ENCODE peak calls at places on chromosomes 2 and 18, in four cellular contexts. X is fibroblast of pulmonary artery, Z is uterus, N is fibroblast of the aortic adventitia. D is an unnamed sample.

GRCh38 chr18:9708882-9709877 is 1.1 kb downstream of the RAB31 start:
- DNase-seq in Z (peak), X (peak), N (peak), D (no peak)

GRCh38 chr2:240208631-240209211 is 68.3 kb upstream of the OTOS start:
- DNase-seq in Z (peak), X (no peak), N (no peak), D (no peak)

GRCh38 chr18:50313873-50314460 is 26.5 kb upstream of the CXXC1 start:
- DNase-seq in Z (no peak), X (no peak), N (no peak), D (no peak)

GRCh38 chr18:36186461-36187137 is 698 bp upstream of the MOCOS start:
- DNase-seq in Z (no peak), N (peak), X (no peak), D (no peak)

GRCh38 chr2:46943881-46944798 is 28.5 kb upstream of the MCFD2 start:
- DNase-seq in N (no peak), Z (no peak), X (no peak), D (no peak)

GRCh38 chr2:213229814-213230213 is 54.5 kb upstream of the SPAG16 start:
- DNase-seq in Z (no peak), X (peak), N (peak), D (peak)

GRCh38 chr2:98543214-98543613 is 65.1 kb downstream of the COA5 start:
- DNase-seq in X (no peak), N (no peak), Z (no peak), D (no peak)

GRCh38 chr2:220396287-220396686 is 768.9 kb downstream of the SLC4A3 start:
- DNase-seq in N (peak), X (peak), Z (no peak), D (peak)

GRCh38 chr2:144785253-144785652 is 265.3 kb upstream of the ZEB2 start:
- DNase-seq in Z (no peak), X (no peak), N (no peak), D (no peak)

GRCh38 chr18:40293311-40293710 is 1661.7 kb upstream of the PIK3C3 start:
- DNase-seq in Z (no peak), X (peak), N (no peak), D (no peak)
- TF ChIP-seq CTCF in Z (no peak), X (peak), N (no peak), D (no peak)

DNA sequence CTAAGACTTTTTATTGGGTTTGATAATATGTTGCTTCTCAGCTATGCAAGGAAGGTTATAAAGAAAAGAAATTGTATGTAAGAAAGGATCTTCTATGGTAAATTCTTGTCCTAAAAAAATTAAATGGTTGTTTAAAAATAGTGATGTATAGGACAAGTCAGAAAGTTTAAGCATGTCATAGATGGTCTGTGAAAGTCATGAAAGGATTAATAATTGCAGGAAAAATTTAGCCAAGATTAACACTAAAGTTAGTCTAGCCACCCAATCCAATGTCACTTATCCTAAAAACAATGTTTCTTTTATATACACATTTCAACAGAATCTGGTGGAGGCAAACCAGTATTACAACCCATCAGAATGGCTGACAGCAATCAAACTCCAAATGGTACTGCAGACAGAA is 1046.7 kb upstream of the SLC39A10 start:
- DNase-seq in N (no peak), X (no peak), Z (no peak), D (no peak)
- TF ChIP-seq CTCF in N (no peak), X (no peak), Z (no peak), D (no peak)

DNA sequence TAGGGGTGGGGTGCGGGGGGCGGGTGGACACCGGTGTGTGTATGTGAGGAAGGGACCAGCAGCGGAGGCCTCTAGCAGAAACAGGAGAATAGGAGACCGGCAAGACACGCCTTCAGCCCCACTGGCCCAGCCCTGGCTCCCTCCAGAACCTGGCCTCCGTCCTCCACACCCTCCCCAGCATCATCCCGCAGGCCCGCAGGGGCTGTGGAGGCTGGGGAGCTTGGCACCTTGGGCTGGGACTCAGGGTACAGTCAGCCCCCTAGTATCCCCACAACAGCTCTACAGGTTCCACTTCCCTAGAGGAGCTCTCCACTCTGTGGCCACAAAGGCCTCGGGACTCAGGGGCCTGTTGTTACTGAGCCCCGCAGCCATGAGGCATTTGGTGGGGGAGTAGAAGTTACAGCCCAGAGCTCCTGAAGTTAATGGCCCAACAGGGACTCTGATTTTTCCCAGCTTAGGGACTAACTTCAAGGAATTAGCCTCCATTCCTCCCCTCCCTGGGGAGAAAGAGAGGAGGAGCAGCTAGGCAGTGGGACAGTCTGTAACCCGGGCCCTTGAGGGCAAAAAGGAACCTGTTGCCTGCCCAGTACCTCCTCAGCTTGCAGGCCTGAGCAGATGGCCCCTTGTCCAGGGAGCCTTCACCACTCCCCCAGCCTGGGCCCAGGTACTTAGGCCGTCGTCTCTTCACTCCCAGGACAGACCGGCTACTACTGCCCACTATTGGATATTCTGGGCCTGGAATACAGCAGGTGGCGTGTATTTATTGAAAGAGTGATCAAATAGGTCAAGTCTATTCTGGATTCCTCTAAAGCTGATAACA is 20.0 kb downstream of the SH2D6 start:
- DNase-seq in N (no peak), X (no peak), Z (no peak), D (no peak)
- TF ChIP-seq CTCF in N (no peak), X (no peak), Z (no peak), D (no peak)

DNA sequence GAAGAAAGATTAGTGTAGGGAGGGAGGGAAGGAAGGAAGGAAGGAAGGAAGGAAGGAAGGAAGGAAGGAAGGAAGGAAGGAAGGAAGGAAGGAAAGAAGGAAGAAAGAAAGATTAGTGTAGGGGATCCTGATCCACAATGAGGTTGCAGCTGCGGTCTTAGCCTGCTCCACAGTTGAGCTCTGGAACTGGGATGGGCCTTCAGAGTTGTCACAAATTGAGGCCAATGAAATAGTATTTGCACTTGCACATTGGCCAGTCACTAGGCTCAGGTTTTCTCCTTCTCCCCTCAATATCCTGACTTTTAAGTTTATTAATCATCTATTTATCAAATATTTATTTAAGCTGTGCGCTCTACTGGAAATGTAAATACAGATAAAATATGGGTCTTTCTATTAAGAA is 34.3 kb downstream of the DOK6 start:
- DNase-seq in X (no peak), Z (no peak), N (no peak), D (no peak)
- TF ChIP-seq CTCF in X (no peak), Z (no peak), N (no peak), D (no peak)

GRCh38 chr2:172462393-172463381 is 35.3 kb downstream of the ITGA6 start:
- DNase-seq in N (no peak), X (no peak), Z (no peak), D (no peak)
- TF ChIP-seq CTCF in N (no peak), X (no peak), Z (no peak), D (no peak)

DNA sequence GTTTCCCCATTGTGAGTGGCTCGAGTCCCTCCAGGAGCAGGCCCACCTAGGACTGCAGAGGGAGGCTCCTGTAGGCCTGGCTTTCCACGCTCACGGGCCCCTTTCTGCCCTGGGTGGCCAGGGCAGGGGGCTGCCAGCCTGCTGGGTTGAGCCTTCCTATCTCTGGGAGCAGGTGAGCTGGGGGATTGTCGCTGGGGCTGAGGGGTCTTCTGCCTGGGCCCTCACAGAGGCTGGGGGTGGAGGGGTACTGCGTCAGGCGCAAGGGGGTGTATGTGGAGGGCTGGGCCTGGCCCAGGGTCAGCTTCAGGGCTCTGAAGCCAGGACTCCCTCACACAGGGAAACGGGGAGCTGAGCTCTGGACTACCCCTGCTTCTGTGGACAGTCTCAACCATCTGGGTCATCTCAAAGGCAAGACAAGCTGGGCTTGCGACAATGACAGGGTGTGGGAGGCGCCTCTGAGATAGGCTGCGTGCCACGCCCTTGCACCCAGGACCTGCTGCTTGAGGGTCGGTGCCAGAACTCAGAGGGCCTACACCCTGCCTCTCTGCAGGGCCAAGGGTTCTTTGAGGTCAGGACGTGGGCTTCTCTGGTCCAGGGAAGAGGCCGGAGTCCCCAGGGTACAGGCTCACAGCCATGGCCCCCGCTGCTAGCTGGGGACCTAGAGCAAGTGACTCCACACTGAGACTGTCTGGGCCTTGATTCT is 206.1 kb downstream of the TWIST2 start:
- DNase-seq in X (no peak), Z (no peak), N (no peak), D (no peak)
- TF ChIP-seq CTCF in X (no peak), Z (no peak), N (no peak), D (no peak)

GRCh38 chr18:57974585-57974984 is 69.4 kb upstream of the NEDD4L start:
- DNase-seq in N (no peak), X (no peak), Z (no peak), D (no peak)
- TF ChIP-seq CTCF in N (no peak), X (no peak), Z (no peak), D (no peak)

GRCh38 chr2:52805901-52806410 is 961.6 kb upstream of the CHAC2 start:
- DNase-seq in Z (no peak), N (no peak), X (peak), D (no peak)

DNA sequence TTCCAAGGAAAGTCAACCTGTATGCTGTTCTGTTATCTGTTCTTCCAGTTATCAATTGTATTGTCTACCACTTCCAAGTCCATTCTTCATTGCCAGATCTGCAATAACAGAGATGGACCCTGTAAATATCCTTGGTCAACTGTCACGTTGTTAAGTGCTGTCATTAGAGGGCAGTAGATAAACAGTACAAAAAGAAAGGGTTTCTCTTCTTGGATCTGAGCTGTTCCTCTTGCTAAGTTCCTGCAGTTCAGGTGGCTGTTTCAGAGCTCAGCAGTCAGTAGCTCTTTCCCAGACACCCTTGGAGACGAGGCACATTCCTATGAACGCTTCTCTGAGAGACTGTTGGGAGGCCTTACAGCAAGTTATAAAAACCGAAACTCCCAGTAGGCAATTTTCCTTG is 957.1 kb upstream of the CHAC2 start:
- DNase-seq in N (peak), Z (no peak), X (peak), D (peak)
- TF ChIP-seq CTCF in N (peak), Z (no peak), X (peak), D (peak)

GRCh38 chr18:76495435-76496199 is 575 bp upstream of the ZNF516 start:
- DNase-seq in N (peak), Z (peak), X (peak), D (peak)
- TF ChIP-seq CTCF in N (no peak), Z (no peak), X (no peak), D (peak)